ENCODE peak calls at places on chromosomes 4 and X, in ten cellular contexts. Z is stimulated activated CD4-positive, alpha-beta T cell treated with anti-CD3 and anti-CD28 coated beads, TNF-alpha, amount 100 ng/mL, for 48 hours; O is WTC11; N is activated CD4-positive, CD25-positive, alpha-beta regulatory T cell treated with anti-CD3 and anti-CD28 coated beads, Interleukin-2, amount 50 U/mL, for 72 hours; T is neural crest cell; S is SK-N-SH; E is RKO; X is activated naive CD4-positive, alpha-beta T cell; H is mesenteric fat pad; Q is CMK. C is an unnamed sample.

GRCh38 chr4:83112678-83113428 is 1.7 kb downstream of the PLAC8 start:
- DNase-seq in X (peak), T (no peak), O (no peak), Z (no peak), Q (no peak), S (no peak), N (no peak), E (no peak), H (no peak), C (no peak)

GRCh38 chrX:38717871-38718270 is 83.4 kb upstream of the MID1IP1 start:
- DNase-seq in Z (no peak), Q (peak), O (no peak), X (no peak), T (no peak), E (peak), H (no peak), N (no peak), S (peak), C (no peak)

GRCh38 chr4:15707363-15707715 is 4.5 kb downstream of the BST1 start:
- DNase-seq in O (no peak), S (no peak), N (no peak), Q (no peak), X (no peak), E (no peak), H (no peak), T (no peak), Z (no peak), C (no peak)

GRCh38 chr4:47668810-47669408 is 169.0 kb downstream of the CORIN start:
- DNase-seq in O (no peak), E (peak), S (peak), N (no peak), Q (peak), T (peak), X (no peak), H (no peak), Z (no peak), C (peak)

GRCh38 chr4:187276786-187277408 is 553.2 kb upstream of the FAT1 start:
- DNase-seq in H (no peak), O (no peak), S (no peak), X (no peak), T (no peak), Q (no peak), Z (no peak), E (no peak), N (no peak), C (no peak)

GRCh38 chr4:153151535-153152452 is 52.4 kb upstream of the TRIM2 start:
- DNase-seq in O (peak), E (no peak), H (no peak), N (peak), S (peak), Z (no peak), T (peak), X (no peak), Q (no peak), C (no peak)

GRCh38 chr4:103032575-103032974 is 13.1 kb upstream of the SLC9B1 start:
- DNase-seq in E (peak), O (peak), Q (no peak), H (no peak), S (peak), N (no peak), X (no peak), Z (no peak), T (no peak), C (no peak)

GRCh38 chrX:2502668-2503519 is 2.1 kb upstream of the DHRSX start:
- DNase-seq in Z (no peak), T (no peak), O (no peak), N (no peak), X (no peak), E (no peak), S (no peak), Q (no peak), H (peak), C (no peak)

GRCh38 chr4:38856524-38857337 is at the start of gene TLR6:
- DNase-seq in E (peak), T (peak), Z (no peak), O (peak), Q (peak), S (peak), H (no peak), N (peak), X (peak), C (peak)

GRCh38 chr4:184979461-184980124 is 38.7 kb upstream of the HELT start:
- DNase-seq in Q (no peak), E (no peak), N (no peak), Z (no peak), T (no peak), O (no peak), X (no peak), S (peak), H (no peak), C (no peak)

GRCh38 chr4:45423876-45424275 is 697.5 kb upstream of the GNPDA2 start:
- DNase-seq in S (no peak), Z (no peak), H (no peak), T (no peak), X (no peak), E (no peak), N (no peak), Q (no peak), O (no peak), C (no peak)

GRCh38 chr4:121950680-121951569 is 935 bp downstream of the TRPC3 start:
- DNase-seq in H (no peak), E (no peak), T (peak), X (peak), Q (no peak), Z (no peak), O (peak), N (peak), S (peak), C (peak)

GRCh38 chr4:80831383-80832361 is 198.8 kb upstream of the BMP3 start:
- DNase-seq in T (no peak), Q (no peak), S (no peak), H (no peak), Z (no peak), E (peak), N (no peak), O (no peak), X (no peak), C (no peak)

GRCh38 chr4:141134051-141134450 is 782 bp upstream of the RNF150 start:
- DNase-seq in N (no peak), S (peak), T (no peak), X (no peak), H (no peak), E (no peak), Z (no peak), Q (no peak), O (no peak), C (no peak)

GRCh38 chr4:185662030-185662778 is 126.9 kb upstream of the PDLIM3 start:
- DNase-seq in N (no peak), E (no peak), Z (no peak), H (no peak), Q (no peak), X (no peak), T (no peak), O (no peak), S (no peak), C (no peak)

C was measured in SW 1271.